ENCODE peak calls at places on chromosomes 16 and 17, in nine cellular contexts. E, F, D, L, O, N, G, A and J are unnamed samples.

GRCh38 chr16:48053346-48053745 is 102.4 kb downstream of the ABCC12 start:
- DNase-seq in A (no peak), N (peak; percentile 40), L (no peak), F (no peak), D (peak; percentile 4), O (peak; percentile 41), E (peak; percentile 53), G (peak; percentile 16), J (no peak)

GRCh38 chr16:4317471-4318170 is 1.8 kb downstream of the GLIS2 start:
- DNase-seq in O (peak; percentile 23), G (no peak), L (no peak), F (no peak), D (no peak), A (no peak), E (no peak), N (no peak), J (no peak)

GRCh38 chr17:44216173-44216572 is 3.3 kb downstream of the UBTF start:
- DNase-seq in D (no peak), F (peak; percentile 73), E (no peak), G (no peak), N (no peak), A (peak; percentile 68), O (no peak), L (no peak), J (no peak)

GRCh38 chr16:53872248-53873221 is 168.6 kb downstream of the FTO start:
- DNase-seq in D (no peak), O (no peak), L (no peak), F (no peak), A (no peak), G (no peak), E (no peak), N (peak; percentile 91), J (no peak)

GRCh38 chr16:57470683-57471082 is 8.2 kb downstream of the POLR2C start:
- DNase-seq in G (no peak), A (no peak), O (no peak), L (no peak), F (no peak), N (no peak), E (no peak), D (no peak), J (no peak)

GRCh38 chr16:81703177-81704155 is 75.6 kb upstream of the PLCG2 start:
- DNase-seq in L (no peak), N (peak; percentile 92), E (no peak), D (peak; percentile 45), A (peak; percentile 39), O (no peak), G (no peak), F (peak; percentile 29), J (no peak)

GRCh38 chr17:8793649-8794048 is 5.5 kb downstream of the MFSD6L start:
- DNase-seq in O (no peak), E (no peak), G (no peak), L (no peak), A (no peak), N (no peak), D (no peak), F (no peak), J (no peak)

GRCh38 chr17:16931318-16932060 is 40.4 kb downstream of the TNFRSF13B start:
- DNase-seq in D (no peak), A (peak; percentile 42), O (no peak), N (no peak), F (no peak), L (no peak), G (no peak), E (no peak), J (no peak)

GRCh38 chr16:24999088-24999670 is 16.0 kb downstream of the ARHGAP17 start:
- DNase-seq in F (no peak), N (no peak), L (no peak), E (no peak), D (no peak), A (no peak), G (no peak), O (no peak), J (no peak)

GRCh38 chr17:19554393-19554792 is 20.7 kb downstream of the SLC47A1 start:
- DNase-seq in A (no peak), F (no peak), D (no peak), O (no peak), E (no peak), N (no peak), G (no peak), L (no peak), J (no peak)

GRCh38 chr17:77451271-77451893 is 310.6 kb downstream of the SEC14L1 start:
- DNase-seq in F (peak; percentile 65), D (no peak), N (peak; percentile 44), E (peak; percentile 87), O (peak; percentile 92), A (peak; percentile 80), L (peak; percentile 82), G (peak; percentile 87), J (peak; percentile 87)

GRCh38 chr16:74271879-74272278 is 24.7 kb upstream of the PSMD7 start:
- DNase-seq in O (no peak), G (no peak), N (no peak), F (no peak), A (no peak), E (no peak), D (no peak), L (no peak), J (no peak)

GRCh38 chr17:64547354-64547753 is 40.6 kb downstream of the CEP95 start:
- DNase-seq in D (no peak), O (peak; percentile 41), A (no peak), F (no peak), L (no peak), E (no peak), G (no peak), N (no peak), J (no peak)

GRCh38 chr17:75748706-75749105 is 16.3 kb downstream of the GALK1 start:
- DNase-seq in G (no peak), N (no peak), A (no peak), O (no peak), F (no peak), D (no peak), E (no peak), L (no peak), J (no peak)

GRCh38 chr16:719815-720506 is 985 bp upstream of the ANTKMT start:
- DNase-seq in E (no peak), D (no peak), O (peak; percentile 52), G (peak; percentile 75), F (no peak), L (no peak), N (no peak), A (no peak), J (no peak)

GRCh38 chr16:86089341-86089900 is 190.5 kb downstream of the IRF8 start:
- DNase-seq in N (no peak), A (no peak), D (no peak), L (no peak), O (no peak), G (no peak), E (no peak), F (no peak), J (no peak)

GRCh38 chr17:42744283-42744805 is 496 bp downstream of the EZH1 start:
- DNase-seq in A (no peak), L (peak; percentile 81), O (no peak), N (peak; percentile 56), D (peak; percentile 37), E (no peak), F (peak; percentile 83), G (peak; percentile 33), J (no peak)

GRCh38 chr16:70689035-70689969 is 3.4 kb upstream of the MTSS2 start:
- DNase-seq in O (no peak), E (no peak), L (no peak), D (no peak), F (no peak), A (no peak), G (no peak), N (no peak), J (no peak)

GRCh38 chr16:4675864-4676786 is 17.2 kb upstream of the NUDT16L1 start:
- DNase-seq in N (no peak), A (peak; percentile 78), G (no peak), D (no peak), L (peak; percentile 69), E (no peak), O (peak; percentile 60), F (no peak), J (no peak)

GRCh38 chr16:72552675-72553074 is 380.7 kb upstream of the PMFBP1 start:
- DNase-seq in O (no peak), G (no peak), L (no peak), N (peak; percentile 51), E (no peak), A (no peak), F (no peak), D (no peak), J (no peak)

GRCh38 chr16:57100445-57100844 is 8.1 kb downstream of the CPNE2 start:
- DNase-seq in A (no peak), O (no peak), E (no peak), D (no peak), F (no peak), N (no peak), G (no peak), L (no peak), J (no peak)

GRCh38 chr17:37818689-37819088 is 73.8 kb upstream of the HNF1B start:
- DNase-seq in N (no peak), E (no peak), L (no peak), G (no peak), O (no peak), A (no peak), F (no peak), D (peak; percentile 56), J (no peak)

GRCh38 chr16:12217341-12217740 is 240.8 kb downstream of the SNX29 start:
- DNase-seq in F (no peak), L (no peak), N (no peak), G (no peak), O (no peak), A (no peak), D (no peak), E (no peak), J (no peak)

GRCh38 chr16:11857161-11857560 is 5.8 kb upstream of the RSL1D1 start:
- DNase-seq in D (no peak), L (no peak), G (no peak), F (no peak), N (peak; percentile 26), A (no peak), O (no peak), E (no peak), J (no peak)

GRCh38 chr17:72763981-72764380 is 328.5 kb downstream of the SLC39A11 start:
- DNase-seq in L (no peak), F (no peak), N (no peak), G (no peak), E (no peak), A (no peak), O (peak; percentile 67), D (no peak), J (no peak)

GRCh38 chr17:63405741-63406261 is 40.3 kb downstream of the CYB561 start:
- DNase-seq in G (no peak), O (peak; percentile 47), F (peak; percentile 79), A (no peak), N (peak; percentile 85), E (no peak), L (no peak), D (peak; percentile 80), J (no peak)